ENCODE peak calls at places on chromosomes 2 and 18, in four cellular contexts. K is cerebellum; W is NCI-H82; B is activated CD4-positive, alpha-beta T cell treated with anti-CD3 and anti-CD28 coated beads, Interleukin-2, amount 50 U/mL, for 48 hours. Y is an unnamed sample.

GRCh38 chr2:69159988-69160387 is 147.0 kb downstream of the ANTXR1 start:
- DNase-seq in W (peak), B (no peak), K (no peak), Y (no peak)

GRCh38 chr2:46814160-46814559 is 101.4 kb downstream of the MCFD2 start:
- DNase-seq in K (no peak), B (no peak), W (no peak), Y (no peak)

GRCh38 chr2:134177351-134177931 is 76.4 kb upstream of the MGAT5 start:
- DNase-seq in W (no peak), B (no peak), K (no peak), Y (no peak)

GRCh38 chr2:224837558-224837957 is 121.4 kb upstream of the CCDC195 start:
- DNase-seq in K (no peak), W (no peak), B (no peak), Y (no peak)

GRCh38 chr2:239544141-239544800 is 143.5 kb upstream of the HDAC4 start:
- DNase-seq in K (no peak), W (no peak), B (no peak), Y (no peak)

GRCh38 chr2:46634905-46635304 is 155.5 kb downstream of the TMEM247 start:
- DNase-seq in K (no peak), B (no peak), W (no peak), Y (no peak)

GRCh38 chr2:15627842-15628684 is 36.4 kb downstream of the DDX1 start:
- DNase-seq in K (no peak), B (no peak), W (no peak), Y (no peak)

GRCh38 chr2:1493361-1494126 is 80.3 kb downstream of the TPO start:
- DNase-seq in B (no peak), K (no peak), W (no peak), Y (no peak)

GRCh38 chr2:231359948-231360347 is 35.6 kb upstream of the B3GNT7 start:
- DNase-seq in W (peak), B (no peak), K (no peak), Y (no peak)

GRCh38 chr2:224311226-224311625 is 90.7 kb downstream of the FAM124B start:
- DNase-seq in W (no peak), B (no peak), K (no peak), Y (no peak)

GRCh38 chr2:71927757-71928715 is 219.6 kb downstream of the CYP26B1 start:
- DNase-seq in W (no peak), K (no peak), B (no peak), Y (no peak)

GRCh38 chr2:75361486-75361885 is 162.2 kb upstream of the TACR1 start:
- DNase-seq in W (no peak), B (no peak), K (no peak), Y (no peak)

GRCh38 chr18:23422751-23423418 is 30.2 kb upstream of the RIOK3 start:
- DNase-seq in W (no peak), B (no peak), K (no peak), Y (peak)

Y was measured in OCI-LY7.